ENCODE peak calls at places on chromosome 1, in five cellular contexts. W, R, J, N and U are unnamed samples.
A peak's percentile ranks its signal among the peaks of the same experiment; 100 is the strongest.

GRCh38 chr1:27033059-27033746 is 20.6 kb upstream of the TENT5B start:
- DNase-seq in W (peak; percentile 68), J (no peak), R (no peak), N (no peak), U (no peak)

GRCh38 chr1:172167801-172168596 is 252.5 kb upstream of the C1orf105 start:
- DNase-seq in R (peak; percentile 40), N (no peak), W (no peak), J (no peak), U (no peak)

GRCh38 chr1:183734600-183735036 is 70.3 kb upstream of the RGL1 start:
- DNase-seq in R (peak; percentile 29), N (no peak), W (no peak), J (peak; percentile 41), U (no peak)

GRCh38 chr1:9025474-9025873 is 749 bp downstream of the SLC2A7 start:
- DNase-seq in N (no peak), J (no peak), W (no peak), R (no peak), U (no peak)

GRCh38 chr1:53592521-53592982 is 133.4 kb downstream of the DMRTB1 start:
- DNase-seq in W (peak; percentile 21), N (peak; percentile 66), R (no peak), J (no peak), U (no peak)

GRCh38 chr1:156961709-156962108 is 41.3 kb downstream of the LRRC71 start:
- DNase-seq in J (no peak), R (no peak), W (no peak), N (no peak), U (no peak)

GRCh38 chr1:16724718-16725438 is 15.4 kb upstream of the RNU1-4 start:
- DNase-seq in W (peak; percentile 13), R (no peak), N (peak; percentile 86), J (peak; percentile 36), U (no peak)

GRCh38 chr1:207002731-207003146 is 29.8 kb downstream of the C1orf116 start:
- DNase-seq in W (no peak), N (no peak), J (no peak), R (no peak), U (no peak)

GRCh38 chr1:185670187-185670627 is 64.0 kb upstream of the HMCN1 start:
- DNase-seq in J (peak; percentile 29), R (no peak), N (no peak), W (peak; percentile 49), U (no peak)

GRCh38 chr1:54404939-54405880 is 984 bp downstream of the SSBP3 start:
- DNase-seq in R (no peak), J (peak; percentile 33), N (no peak), W (peak; percentile 41), U (no peak)

GRCh38 chr1:14608308-14608707 is 9.8 kb downstream of the KAZN start:
- DNase-seq in J (no peak), W (no peak), R (no peak), N (no peak), U (no peak)

GRCh38 chr1:155086182-155086741 is 7.6 kb downstream of the EFNA3 start:
- DNase-seq in W (peak; percentile 80), N (peak; percentile 91), J (peak; percentile 67), R (peak; percentile 46), U (no peak)

GRCh38 chr1:151898519-151898991 is 10.8 kb downstream of the THEM4 start:
- DNase-seq in W (peak; percentile 36), R (no peak), N (no peak), J (no peak), U (no peak)

GRCh38 chr1:44881011-44881632 is 38.1 kb upstream of the PTCH2 start:
- DNase-seq in J (no peak), N (no peak), W (no peak), R (peak; percentile 20), U (no peak)